ENCODE peak calls at places on chromosomes 6 and 20, in four cellular contexts. M is PC-9, O is H9, I is fibroblast of lung. Z is an unnamed sample. For H3K27me3, the result is how much of the 10 kb centered on the place peaks cover.

GRCh38 chr6:164578616-164579015 is 730.8 kb downstream of the C6orf118 start:
- DNase-seq in M (no peak), O (no peak), I (no peak), Z (no peak)

GRCh38 chr6:118748311-118749062 is 97.1 kb upstream of the CEP85L start:
- DNase-seq in O (peak), M (peak), I (peak), Z (no peak)

GRCh38 chr20:22984611-22985010 is 50.5 kb upstream of the SSTR4 start:
- DNase-seq in I (no peak), M (no peak), O (no peak), Z (no peak)

GRCh38 chr20:49801882-49802281 is 10.7 kb upstream of the SLC9A8 start:
- DNase-seq in I (no peak), M (no peak), O (no peak), Z (no peak)

GRCh38 chr6:22821664-22822320 is 252.4 kb downstream of the HDGFL1 start:
- DNase-seq in O (no peak), M (no peak), I (peak), Z (peak)

GRCh38 chr6:109299695-109300564 is 82.3 kb downstream of the CD164 start:
- DNase-seq in I (no peak), M (peak), O (no peak), Z (no peak)

GRCh38 chr6:107152633-107153032 is 37.3 kb upstream of the BEND3 start:
- DNase-seq in M (no peak), I (no peak), O (no peak), Z (no peak)

GRCh38 chr6:148192310-148192709 is 150.3 kb upstream of the SASH1 start:
- DNase-seq in O (no peak), M (peak), I (peak), Z (peak)

GRCh38 chr20:63980317-63980805 is 571 bp upstream of the PRPF6 start:
- DNase-seq in M (no peak), I (no peak), O (no peak), Z (no peak)

GRCh38 chr6:36404164-36404563 is 16.7 kb upstream of the ETV7 start:
- DNase-seq in O (no peak), M (no peak), I (no peak), Z (no peak)

GRCh38 chr6:163147988-163148387 is 266.5 kb upstream of the QKI start:
- DNase-seq in I (no peak), O (no peak), M (no peak), Z (peak)

GRCh38 chr6:131811510-131811909 is 3.7 kb downstream of the ENPP1 start:
- DNase-seq in O (no peak), M (no peak), I (no peak), Z (no peak)

GRCh38 chr6:139508576-139508975 is 134.1 kb upstream of the CITED2 start:
- DNase-seq in O (no peak), I (no peak), M (no peak), Z (no peak)

GRCh38 chr6:52098649-52099184 is 11.3 kb upstream of the PKHD1 start:
- DNase-seq in I (no peak), M (no peak), O (no peak), Z (no peak)

GRCh38 chr6:6566766-6567165 is 21.8 kb upstream of the LY86 start:
- DNase-seq in M (no peak), I (no peak), O (no peak), Z (no peak)

GRCh38 chr6:35602133-35602946 is 86.4 kb downstream of the FKBP5 start:
- DNase-seq in I (peak), M (peak), O (no peak), Z (peak)

GRCh38 chr20:10848810-10849370 is 175.1 kb upstream of the JAG1 start:
- DNase-seq in I (peak), O (peak), M (peak), Z (peak)

GRCh38 chr20:7704021-7704420 is 236.2 kb downstream of the HAO1 start:
- DNase-seq in I (no peak), M (no peak), O (no peak), Z (no peak)

GRCh38 chr20:57657537-57658446 is 37.6 kb upstream of the ZBP1 start:
- DNase-seq in I (no peak), M (no peak), O (peak), Z (no peak)

GRCh38 chr6:158328952-158329351 is 16.7 kb downstream of the TULP4 start:
- DNase-seq in O (no peak), M (no peak), I (no peak), Z (no peak)

GRCh38 chr20:64131406-64131805 is 24.0 kb upstream of the NPBWR2 start:
- DNase-seq in I (no peak), M (no peak), O (no peak), Z (no peak)

GRCh38 chr20:38779247-38780097 is 26.0 kb upstream of the PPP1R16B start:
- DNase-seq in O (peak), I (no peak), M (peak), Z (no peak)

GRCh38 chr20:38304845-38305447 is 990 bp downstream of the BPI start:
- DNase-seq in M (no peak), I (no peak), O (peak), Z (peak)

GRCh38 chr6:116783852-116784251 is 18.3 kb upstream of the FAM162B start:
- DNase-seq in O (no peak), M (no peak), I (peak), Z (no peak)

GRCh38 chr6:46997646-46998045 is 44.5 kb downstream of the ADGRF1 start:
- DNase-seq in O (no peak), I (no peak), M (no peak), Z (no peak)

GRCh38 chr6:85143686-85144085 is 306.2 kb upstream of the NT5E start:
- DNase-seq in M (no peak), O (no peak), I (no peak), Z (no peak)

GRCh38 chr6:146312606-146313005 is 231.0 kb upstream of the RAB32 start:
- DNase-seq in O (no peak), M (no peak), I (no peak), Z (no peak)

GRCh38 chr20:58021481-58021880 is 207.0 kb downstream of the ANKRD60 start:
- DNase-seq in O (peak), M (no peak), I (peak), Z (no peak)

GRCh38 chr20:43667341-43668132 is 623 bp downstream of the MYBL2 start:
- DNase-seq in O (peak), I (peak), M (no peak), Z (no peak)

GRCh38 chr6:51299649-51300380 is 481.1 kb downstream of the TFAP2B start:
- DNase-seq in I (no peak), O (no peak), M (no peak), Z (no peak)

GRCh38 chr20:62717933-62718332 is 9.3 kb downstream of the NTSR1 start:
- DNase-seq in M (no peak), O (no peak), I (no peak), Z (no peak)

GRCh38 chr20:17059465-17059864 is 167.4 kb upstream of the PCSK2 start:
- DNase-seq in M (no peak), I (peak), O (no peak), Z (peak)

GRCh38 chr6:21587925-21588811 is 5.4 kb upstream of the SOX4 start:
- DNase-seq in I (peak), M (peak), O (peak), Z (peak)
- TF ChIP-seq CTCF in I (no peak), M (no peak), O (no peak), Z (no peak)

GRCh38 chr20:46895906-46896242 is 1.2 kb downstream of the EYA2 start:
- DNase-seq in I (no peak), O (no peak), M (no peak), Z (no peak)
- H3K27me3 ChIP-seq in I (under half), O (under half), M (under half), Z (half or more)

DNA sequence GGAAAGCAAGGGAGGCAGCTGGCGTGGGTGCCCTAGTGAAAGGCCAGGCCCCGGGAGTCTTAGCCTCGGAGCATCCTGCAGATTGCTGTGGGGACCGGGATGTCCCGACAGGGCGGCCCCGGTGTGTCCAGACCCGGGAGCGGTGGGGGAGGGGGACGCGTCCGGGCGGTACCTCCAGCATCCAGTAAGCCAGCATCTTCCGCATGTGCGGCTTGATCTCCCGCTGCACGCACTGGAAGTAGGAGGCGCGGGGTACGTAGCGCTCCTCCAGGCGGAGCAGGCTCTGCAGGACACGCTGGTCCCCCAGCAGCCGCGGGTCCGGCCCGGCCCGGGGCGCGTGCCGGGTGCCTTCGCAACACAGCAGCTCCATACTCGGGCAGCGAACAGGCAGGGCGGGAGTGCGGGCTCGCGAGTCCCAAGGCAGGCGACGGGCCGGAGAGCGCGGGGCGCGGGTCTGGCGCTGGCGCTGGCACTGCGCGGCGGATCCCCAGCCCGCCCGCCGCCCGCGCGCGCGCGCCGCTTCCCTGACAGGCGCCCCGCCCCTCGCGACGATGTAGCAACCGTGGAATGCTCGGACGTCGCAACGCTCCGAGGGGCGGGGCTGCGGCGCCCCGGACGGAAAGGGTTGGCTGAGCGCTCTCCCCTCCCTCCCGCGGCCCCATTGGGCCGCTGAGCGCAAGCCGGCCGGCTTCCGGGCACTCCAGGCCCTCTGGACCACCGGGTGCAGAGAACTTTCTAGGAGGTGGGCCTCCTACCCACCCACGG is at the start of gene CCND3:
- DNase-seq in I (peak), M (peak), O (peak), Z (peak)
- TF ChIP-seq CTCF in I (no peak), M (no peak), O (no peak), Z (peak)

DNA sequence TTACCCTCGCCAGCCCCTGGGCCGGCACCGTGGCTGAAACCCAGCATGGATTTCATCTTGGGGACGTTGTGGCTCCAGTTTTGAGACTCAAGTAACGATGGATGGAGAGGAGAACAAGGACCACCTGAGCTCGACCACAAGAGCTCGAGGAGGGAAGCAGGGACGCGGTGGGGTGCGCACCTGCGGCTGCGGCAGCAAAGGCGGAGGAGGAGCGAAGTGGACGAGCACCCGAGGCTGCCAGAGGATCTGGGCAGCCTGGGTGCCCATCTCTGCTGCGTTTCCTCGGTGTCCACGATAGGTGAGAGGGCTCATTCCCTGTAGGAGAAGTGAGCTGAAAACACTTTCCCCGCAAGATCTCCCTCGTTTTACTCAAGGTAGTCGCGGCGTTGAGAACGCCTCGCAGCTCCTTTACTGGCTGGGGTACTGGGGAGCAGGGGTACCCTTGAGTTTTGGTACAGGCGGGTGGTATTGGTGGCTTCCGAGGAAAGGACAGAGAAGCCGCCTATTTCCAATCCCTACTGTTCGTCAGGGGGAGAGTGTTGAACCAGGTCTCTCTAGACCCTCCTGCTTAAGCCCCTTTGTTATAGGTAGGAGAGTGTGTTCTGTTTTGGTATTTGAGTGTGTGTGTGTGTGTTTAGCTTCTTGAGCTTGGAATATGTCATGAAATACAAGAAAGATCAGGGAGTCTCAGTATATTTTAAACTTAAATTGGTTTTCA is 137.7 kb downstream of the TRIM27 start:
- DNase-seq in O (peak), M (no peak), I (no peak), Z (no peak)
- H3K27me3 ChIP-seq in O (half or more), M (under half), I (under half), Z (half or more)

GRCh38 chr6:75546401-75546800 is 52.8 kb upstream of the FILIP1 start:
- DNase-seq in O (no peak), M (no peak), I (no peak), Z (no peak)
- TF ChIP-seq CTCF in O (no peak), M (peak), I (peak), Z (peak)

DNA sequence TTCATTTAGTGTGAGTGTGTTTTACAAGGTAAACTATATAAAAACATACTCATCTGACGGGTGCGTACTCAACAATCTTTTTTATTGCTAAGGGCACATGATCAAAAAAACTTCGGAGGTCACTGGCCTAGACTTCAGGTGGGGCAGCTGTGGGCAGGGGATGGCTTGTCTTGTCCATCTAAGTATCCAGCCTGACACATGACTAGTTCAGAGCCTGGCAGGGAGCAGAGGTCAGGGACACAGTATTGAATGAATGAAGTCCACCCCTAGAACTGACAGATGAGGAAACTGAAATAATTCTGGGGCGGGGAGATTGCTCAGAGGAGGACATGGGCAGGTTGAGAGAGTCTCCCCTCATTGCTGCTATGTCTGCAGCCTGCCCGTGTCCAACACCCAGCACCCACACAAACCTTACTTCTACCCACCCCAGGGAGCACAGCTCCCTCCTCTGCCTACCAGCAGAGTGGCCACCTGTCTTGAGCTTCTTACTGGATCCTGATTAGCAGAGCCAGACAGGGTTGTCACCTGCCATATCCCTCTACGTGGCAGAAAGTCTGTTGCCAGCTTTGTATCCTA is 48.9 kb downstream of the MRPL14 start:
- DNase-seq in O (no peak), M (no peak), I (no peak), Z (no peak)
- H3K27me3 ChIP-seq in O (under half), M (under half), I (under half), Z (under half)

GRCh38 chr6:137136065-137136464 is 37.4 kb downstream of the IL22RA2 start:
- DNase-seq in I (no peak), M (no peak), O (no peak), Z (no peak)
- TF ChIP-seq CTCF in I (no peak), M (peak), O (peak), Z (no peak)

DNA sequence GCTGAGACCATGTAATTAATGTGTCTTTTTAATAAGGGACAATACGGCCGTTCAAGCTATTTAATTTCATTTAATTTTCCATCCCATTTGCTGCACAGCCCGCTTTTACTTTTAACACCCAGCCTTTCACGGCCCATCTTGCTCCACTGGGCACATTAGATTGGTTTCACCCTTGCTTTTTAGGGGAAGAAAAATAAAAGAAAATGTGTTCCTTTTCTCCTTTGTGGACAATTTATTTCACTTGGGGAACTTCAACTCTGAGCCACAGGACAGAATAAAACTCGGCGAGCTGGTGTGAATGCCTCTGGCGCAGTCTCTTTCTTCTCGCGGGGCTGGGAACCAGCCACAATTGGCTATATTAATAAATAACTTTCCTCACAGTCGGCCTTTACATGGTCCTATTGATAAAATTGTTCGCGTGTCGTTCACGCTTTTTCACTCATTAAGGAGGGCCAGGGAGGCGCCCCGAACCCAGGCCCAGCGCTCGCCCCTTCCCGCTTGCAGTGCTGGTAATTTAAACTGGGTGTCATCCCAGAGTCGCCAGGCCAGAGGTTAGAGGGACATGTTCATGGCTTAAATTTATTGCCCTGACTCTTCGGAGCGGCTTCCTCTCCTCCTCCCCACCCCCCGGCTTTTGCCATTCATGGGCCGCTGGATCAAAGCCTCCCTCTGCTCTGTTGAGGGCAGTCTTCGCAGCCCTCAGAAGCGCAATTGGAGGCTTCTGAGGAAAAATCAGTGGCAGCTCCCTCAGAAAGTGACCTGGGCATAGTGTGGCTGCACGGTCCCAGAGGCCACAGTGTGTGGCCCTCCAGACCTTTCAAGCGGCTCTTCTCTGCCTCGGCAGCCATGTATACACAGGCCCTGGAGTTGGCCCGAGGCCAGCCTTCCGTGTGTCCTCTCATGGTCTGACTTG is 2.2 kb upstream of the PRDM13 start:
- DNase-seq in O (peak), M (no peak), I (no peak), Z (no peak)
- H3K27me3 ChIP-seq in O (half or more), M (under half), I (half or more), Z (half or more)

DNA sequence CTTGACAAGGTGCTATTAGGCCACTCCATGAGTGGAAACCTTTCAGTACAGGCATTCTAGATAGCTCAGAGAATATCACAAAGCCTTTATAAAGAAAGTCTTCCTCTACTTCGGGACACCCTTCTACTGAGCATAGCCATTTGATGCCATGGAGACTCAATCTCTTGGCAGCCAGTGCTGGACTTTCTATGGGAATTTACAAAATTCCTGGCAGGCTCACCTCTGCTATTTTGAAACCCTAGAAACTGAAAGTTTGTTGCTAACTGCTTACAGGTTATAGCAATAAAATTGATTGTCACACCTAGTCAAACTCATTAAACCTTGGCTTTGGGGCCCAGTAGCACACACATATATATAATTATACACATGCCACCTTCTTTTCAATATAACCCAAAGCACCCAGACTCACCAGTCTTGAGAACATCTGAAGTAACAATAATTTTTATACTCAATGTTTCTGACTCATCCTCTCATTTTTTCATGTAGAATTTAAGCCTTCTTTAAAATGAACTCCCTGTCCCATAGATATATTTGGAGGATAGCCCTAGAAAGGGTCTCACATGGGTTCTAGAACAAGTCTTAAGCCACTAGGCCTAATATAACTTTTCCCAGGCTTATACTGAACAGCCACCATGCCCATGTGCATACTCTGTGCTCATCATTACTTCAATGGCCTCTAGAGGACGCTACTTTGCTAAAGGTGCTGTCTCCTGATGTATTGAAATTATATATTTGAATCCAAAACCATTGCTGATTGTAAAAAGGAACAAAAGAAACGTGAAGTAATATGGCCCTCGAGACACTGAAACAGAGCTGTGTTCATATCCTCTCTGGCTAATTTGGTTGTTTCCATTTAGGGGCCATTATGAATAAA is 368.1 kb upstream of the MARCKS start:
- DNase-seq in O (no peak), I (no peak), M (no peak), Z (no peak)
- TF ChIP-seq CTCF in O (peak), I (no peak), M (peak), Z (peak)

GRCh38 chr6:41641352-41641925 is 3.2 kb downstream of the MDFI start:
- DNase-seq in O (no peak), M (no peak), I (no peak), Z (no peak)
- H3K27me3 ChIP-seq in O (under half), M (under half), I (half or more), Z (under half)